ENCODE peak calls at places on chromosomes 1 and 21, in seven cellular contexts. R is SK-N-SH, V is GM12878, L is H1, P is HepG2, G is K562, T is HCT116. N is an unnamed sample.

GRCh38 chr1:111952258-111952657 is 37.2 kb downstream of the KCND3 start:
- DNase-seq in G (no peak), R (no peak), L (no peak), V (no peak), P (no peak), T (no peak), N (no peak)

GRCh38 chr1:91685994-91686393 is 185.3 kb downstream of the CDC7 start:
- DNase-seq in P (no peak), L (no peak), T (no peak), V (no peak), R (no peak), G (no peak), N (no peak)

GRCh38 chr1:155061381-155062150 is 2.0 kb upstream of the EFNA4 start:
- DNase-seq in V (peak), G (peak), L (peak), T (peak), R (peak), P (peak), N (peak)

GRCh38 chr1:243718893-243719292 is 131.2 kb downstream of the AKT3 start:
- DNase-seq in V (no peak), R (no peak), L (no peak), G (no peak), T (no peak), P (no peak), N (no peak)

GRCh38 chr1:39617488-39618049 is 21.9 kb downstream of the HEYL start:
- DNase-seq in V (no peak), L (no peak), P (no peak), R (no peak), T (no peak), G (no peak), N (no peak)

GRCh38 chr21:34354836-34355235 is 9.0 kb upstream of the KCNE2 start:
- DNase-seq in T (no peak), L (no peak), V (no peak), P (no peak), R (no peak), G (no peak), N (no peak)

GRCh38 chr1:39128959-39129358 is 75.5 kb upstream of the MACF1 start:
- DNase-seq in R (no peak), T (peak), V (no peak), P (no peak), G (no peak), L (no peak), N (peak)

GRCh38 chr1:100982783-100983182 is 42.8 kb downstream of the DPH5 start:
- DNase-seq in P (no peak), L (no peak), G (no peak), R (no peak), T (no peak), V (no peak), N (peak)

GRCh38 chr21:15415541-15416261 is 314.1 kb upstream of the USP25 start:
- DNase-seq in T (no peak), R (no peak), L (no peak), G (no peak), P (peak), V (no peak), N (no peak)

GRCh38 chr1:11772458-11772857 is 10.5 kb downstream of the C1orf167 start:
- DNase-seq in P (no peak), G (no peak), R (no peak), V (no peak), L (no peak), T (no peak), N (no peak)

GRCh38 chr1:152983743-152984142 is at the start of gene SPRR1A:
- DNase-seq in G (no peak), R (no peak), V (no peak), P (no peak), L (no peak), T (no peak), N (peak)

GRCh38 chr1:236685205-236685916 is 938 bp upstream of the ACTN2 start:
- DNase-seq in V (no peak), P (no peak), L (no peak), T (no peak), R (peak), G (no peak), N (no peak)

GRCh38 chr1:116433283-116434257 is 60.5 kb downstream of the ATP1A1 start:
- DNase-seq in R (no peak), V (no peak), T (no peak), P (peak), L (no peak), G (peak), N (no peak)

GRCh38 chr1:27418326-27418761 is 25.9 kb downstream of the GPR3 start:
- DNase-seq in G (no peak), V (no peak), P (no peak), L (no peak), R (no peak), T (no peak), N (no peak)

GRCh38 chr1:35748326-35748725 is 21.5 kb downstream of the CLSPN start:
- DNase-seq in R (no peak), V (no peak), T (no peak), P (no peak), G (peak), L (no peak), N (peak)

GRCh38 chr1:25245809-25246599 is 1.2 kb downstream of the RSRP1 start:
- DNase-seq in L (no peak), R (peak), P (peak), V (no peak), G (peak), T (no peak), N (peak)

GRCh38 chr21:33825898-33826297 is 89.7 kb downstream of the ATP5PO start:
- DNase-seq in P (no peak), T (no peak), L (no peak), G (no peak), R (no peak), V (no peak), N (no peak)

GRCh38 chr21:38507374-38507942 is 9.2 kb upstream of the ERG start:
- DNase-seq in G (no peak), T (no peak), R (no peak), V (no peak), P (no peak), L (no peak), N (no peak)

GRCh38 chr21:36135391-36136094 is 664 bp downstream of the CBR3 start:
- DNase-seq in T (no peak), L (peak), G (peak), V (no peak), R (peak), P (no peak), N (peak)

GRCh38 chr21:28375708-28376385 is 616.8 kb downstream of the LTN1 start:
- DNase-seq in R (no peak), T (no peak), G (no peak), P (no peak), V (no peak), L (no peak), N (no peak)

DNA sequence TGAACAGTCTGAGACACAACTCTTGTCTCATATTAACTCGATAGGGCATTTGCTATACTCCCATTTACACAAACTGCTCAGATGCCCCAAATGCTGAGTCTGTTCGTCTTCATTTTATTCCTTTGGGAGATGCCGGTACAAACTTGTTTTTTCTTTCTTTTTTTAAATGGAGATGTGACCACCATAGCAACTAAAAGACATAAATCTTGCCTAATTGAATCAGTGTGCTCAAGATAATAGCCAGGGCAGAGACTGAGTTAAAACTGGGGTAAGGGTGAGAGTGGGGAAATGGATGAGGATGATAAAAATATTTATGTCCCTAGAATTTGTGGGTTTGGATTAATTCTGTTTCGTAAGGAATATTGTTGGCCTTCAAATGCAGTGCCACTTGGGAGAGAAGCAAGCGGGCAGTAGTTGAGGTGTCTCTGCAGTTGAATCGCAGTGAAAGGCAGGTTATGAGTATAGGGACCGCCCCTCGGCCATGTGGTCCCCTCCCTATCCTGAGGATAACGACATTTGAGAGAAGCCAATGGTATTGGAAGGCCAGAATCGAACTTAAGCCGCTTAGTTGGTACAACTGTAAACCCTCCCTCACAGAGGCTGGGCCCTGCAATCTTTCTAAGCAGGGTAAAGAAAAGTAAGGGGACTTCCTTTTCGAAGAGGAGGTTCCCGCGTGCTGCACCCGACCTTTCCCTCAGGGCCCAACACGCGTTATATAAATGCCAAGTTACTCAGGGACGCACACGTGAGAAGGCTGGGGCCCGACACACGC is 846 bp upstream of the LRRC8B start:
- DNase-seq in R (peak), V (no peak), T (peak), G (peak), P (peak), L (no peak), N (peak)
- TF ChIP-seq JUND in R (no peak), V (no peak), T (no peak), G (no peak), P (no peak), L (no peak), N (no peak)

GRCh38 chr1:187477103-187477502 is 648.4 kb downstream of the PLA2G4A start:
- DNase-seq in L (no peak), G (no peak), P (no peak), R (no peak), T (no peak), V (no peak), N (no peak)
- TF ChIP-seq JUND in L (no peak), G (no peak), P (no peak), R (no peak), T (no peak), V (no peak), N (no peak)

DNA sequence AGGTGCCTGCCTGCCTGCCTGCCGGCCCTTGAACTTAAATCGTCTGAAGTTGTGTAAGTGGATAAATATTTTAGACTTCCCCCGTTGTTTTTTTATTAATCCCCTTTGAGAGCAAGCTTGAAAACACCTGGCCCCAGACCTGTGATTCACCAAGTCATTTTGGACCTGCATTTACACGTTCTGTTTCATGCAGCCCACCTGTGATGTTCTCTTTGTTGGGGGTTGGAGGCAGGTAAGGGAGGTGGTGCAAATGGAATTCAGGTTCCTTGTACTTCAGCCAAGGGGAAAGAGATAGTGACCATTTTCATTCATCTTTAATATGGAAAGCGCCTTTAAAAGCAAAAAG is 1.2 kb downstream of the SLC37A1 start:
- DNase-seq in L (no peak), R (no peak), P (no peak), V (no peak), T (no peak), G (no peak), N (no peak)
- TF ChIP-seq JUND in L (no peak), R (no peak), P (no peak), V (no peak), T (no peak), G (no peak), N (no peak)

DNA sequence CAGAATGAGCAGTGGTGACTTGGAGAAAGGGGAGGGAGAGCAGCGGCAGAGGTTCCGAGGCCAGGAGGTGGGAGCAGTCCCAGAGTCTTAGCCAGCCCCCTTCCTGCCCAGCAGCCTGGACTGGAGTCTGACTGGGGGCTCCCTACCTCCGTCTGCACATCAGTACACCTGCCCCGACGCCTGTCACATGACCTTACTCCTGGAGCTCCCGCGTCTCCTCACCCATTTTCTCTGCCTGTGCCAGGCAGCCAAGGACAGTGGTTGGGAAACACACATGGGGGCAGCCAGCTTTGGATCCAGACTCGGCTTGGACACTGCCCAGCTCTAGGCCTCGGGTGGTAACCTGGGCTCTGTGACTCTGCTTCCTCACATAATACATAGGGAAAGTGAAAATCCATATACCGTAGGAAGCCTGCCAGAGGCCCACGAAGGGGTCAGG is 16.9 kb downstream of the ACTRT2 start:
- DNase-seq in P (no peak), T (no peak), G (no peak), V (no peak), R (no peak), L (no peak), N (no peak)
- TF ChIP-seq JUND in P (no peak), T (no peak), G (no peak), V (no peak), R (no peak), L (no peak), N (no peak)

GRCh38 chr1:107883562-107883961 is 81.4 kb downstream of the VAV3 start:
- DNase-seq in G (no peak), P (no peak), V (no peak), L (no peak), R (no peak), T (no peak), N (no peak)
- TF ChIP-seq JUND in G (no peak), P (no peak), V (no peak), L (no peak), R (no peak), T (no peak), N (no peak)

GRCh38 chr1:107019166-107019565 is 37.3 kb upstream of the PRMT6 start:
- DNase-seq in T (no peak), R (no peak), L (no peak), P (no peak), V (no peak), G (no peak), N (no peak)
- TF ChIP-seq JUND in T (no peak), R (no peak), L (no peak), P (no peak), V (no peak), G (no peak), N (no peak)

DNA sequence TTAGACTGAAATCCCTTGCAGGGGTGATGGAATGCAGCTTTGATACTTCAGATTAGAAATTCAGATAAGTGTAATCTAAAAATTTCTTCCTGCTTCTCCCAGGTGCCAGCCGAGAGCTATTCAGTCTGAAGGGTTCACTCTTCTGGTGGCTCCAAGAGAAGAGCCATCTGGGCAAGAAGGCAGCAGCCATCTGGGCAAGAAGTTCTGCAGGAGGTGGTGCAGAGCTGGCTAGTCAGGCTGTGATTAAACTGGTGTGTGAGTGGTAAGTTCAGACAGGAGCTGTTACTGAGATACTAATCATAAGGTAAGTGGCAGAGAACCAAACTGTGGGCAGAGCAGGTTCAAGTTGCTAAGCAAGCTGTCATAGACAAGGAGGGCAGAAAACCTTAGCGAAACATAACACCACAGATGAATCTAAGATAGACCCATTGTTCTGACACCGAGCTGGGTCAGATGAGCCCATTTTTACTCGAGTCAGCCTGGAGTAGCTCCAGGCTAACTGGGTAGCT is 14.4 kb upstream of the TP53BP2 start:
- DNase-seq in G (no peak), P (no peak), R (no peak), V (no peak), L (no peak), T (no peak), N (peak)
- TF ChIP-seq JUND in G (no peak), P (no peak), R (no peak), V (no peak), L (no peak), T (no peak), N (no peak)

GRCh38 chr1:239243003-239243402 is 143.4 kb upstream of the CHRM3 start:
- DNase-seq in T (no peak), G (no peak), R (no peak), P (no peak), L (no peak), V (no peak), N (no peak)
- TF ChIP-seq JUND in T (no peak), G (no peak), R (no peak), P (no peak), L (no peak), V (no peak), N (no peak)